ENCODE peak calls at places on chromosomes 2 and 18, in nine cellular contexts. One of them, this sample, is unnamed.

GRCh38 chr2:24203029-24203786 is 28.4 kb downstream of the FAM228A start:
- DNase-seq in caudate nucleus: no peak
- DNase-seq in tibial artery: no peak
- DNase-seq in gastrocnemius medialis: no peak
- DNase-seq in AG09309: no peak
- DNase-seq in endothelial cell of umbilical vein: no peak
- DNase-seq in RKO: no peak
- DNase-seq in mesenteric fat pad: no peak
- DNase-seq in astrocyte: no peak
- DNase-seq in this sample: no peak

GRCh38 chr2:38720613-38721241 is 30.4 kb downstream of the SRSF7 start:
- DNase-seq in AG09309: peak
- DNase-seq in caudate nucleus: peak
- DNase-seq in gastrocnemius medialis: peak
- DNase-seq in astrocyte: peak
- DNase-seq in tibial artery: peak
- DNase-seq in endothelial cell of umbilical vein: peak
- DNase-seq in mesenteric fat pad: no peak
- DNase-seq in RKO: no peak
- DNase-seq in this sample: peak

GRCh38 chr2:127158614-127159290 is 51.8 kb upstream of the BIN1 start:
- DNase-seq in tibial artery: no peak
- DNase-seq in mesenteric fat pad: peak
- DNase-seq in RKO: no peak
- DNase-seq in astrocyte: no peak
- DNase-seq in gastrocnemius medialis: peak
- DNase-seq in caudate nucleus: no peak
- DNase-seq in endothelial cell of umbilical vein: no peak
- DNase-seq in AG09309: no peak
- DNase-seq in this sample: no peak

GRCh38 chr2:37284386-37284785 is 40.2 kb downstream of the PRKD3 start:
- DNase-seq in astrocyte: no peak
- DNase-seq in AG09309: no peak
- DNase-seq in endothelial cell of umbilical vein: no peak
- DNase-seq in caudate nucleus: no peak
- DNase-seq in gastrocnemius medialis: no peak
- DNase-seq in tibial artery: no peak
- DNase-seq in mesenteric fat pad: no peak
- DNase-seq in RKO: no peak
- DNase-seq in this sample: no peak

GRCh38 chr2:25374411-25374810 is 32.7 kb upstream of the DNMT3A start:
- DNase-seq in RKO: no peak
- DNase-seq in endothelial cell of umbilical vein: no peak
- DNase-seq in AG09309: no peak
- DNase-seq in tibial artery: no peak
- DNase-seq in gastrocnemius medialis: no peak
- DNase-seq in caudate nucleus: no peak
- DNase-seq in mesenteric fat pad: peak
- DNase-seq in astrocyte: no peak
- DNase-seq in this sample: no peak

GRCh38 chr2:25362564-25363145 is 20.9 kb upstream of the DNMT3A start:
- DNase-seq in mesenteric fat pad: no peak
- DNase-seq in gastrocnemius medialis: no peak
- DNase-seq in tibial artery: no peak
- DNase-seq in endothelial cell of umbilical vein: no peak
- DNase-seq in caudate nucleus: no peak
- DNase-seq in RKO: no peak
- DNase-seq in AG09309: no peak
- DNase-seq in astrocyte: no peak
- DNase-seq in this sample: no peak

GRCh38 chr18:32333781-32334180 is 136.9 kb downstream of the GAREM1 start:
- DNase-seq in mesenteric fat pad: no peak
- DNase-seq in tibial artery: no peak
- DNase-seq in RKO: no peak
- DNase-seq in caudate nucleus: no peak
- DNase-seq in astrocyte: no peak
- DNase-seq in AG09309: no peak
- DNase-seq in gastrocnemius medialis: peak
- DNase-seq in endothelial cell of umbilical vein: no peak
- DNase-seq in this sample: no peak

GRCh38 chr2:36555789-36556188 is 42.2 kb downstream of the FEZ2 start:
- DNase-seq in mesenteric fat pad: no peak
- DNase-seq in tibial artery: no peak
- DNase-seq in gastrocnemius medialis: no peak
- DNase-seq in endothelial cell of umbilical vein: no peak
- DNase-seq in AG09309: no peak
- DNase-seq in astrocyte: no peak
- DNase-seq in caudate nucleus: no peak
- DNase-seq in RKO: peak
- DNase-seq in this sample: no peak

GRCh38 chr2:169734172-169734847 is 678 bp downstream of the KLHL23 start:
- DNase-seq in RKO: no peak
- DNase-seq in tibial artery: no peak
- DNase-seq in AG09309: no peak
- DNase-seq in gastrocnemius medialis: no peak
- DNase-seq in endothelial cell of umbilical vein: peak
- DNase-seq in caudate nucleus: no peak
- DNase-seq in mesenteric fat pad: no peak
- DNase-seq in astrocyte: no peak
- DNase-seq in this sample: peak

GRCh38 chr2:222410534-222410933 is 13.8 kb upstream of the SGPP2 start:
- DNase-seq in mesenteric fat pad: no peak
- DNase-seq in AG09309: no peak
- DNase-seq in gastrocnemius medialis: no peak
- DNase-seq in astrocyte: peak
- DNase-seq in RKO: no peak
- DNase-seq in caudate nucleus: no peak
- DNase-seq in endothelial cell of umbilical vein: no peak
- DNase-seq in tibial artery: no peak
- DNase-seq in this sample: peak

GRCh38 chr2:161130354-161130753 is 29.9 kb upstream of the TANK start:
- DNase-seq in tibial artery: no peak
- DNase-seq in endothelial cell of umbilical vein: no peak
- DNase-seq in mesenteric fat pad: no peak
- DNase-seq in RKO: no peak
- DNase-seq in astrocyte: no peak
- DNase-seq in gastrocnemius medialis: no peak
- DNase-seq in AG09309: no peak
- DNase-seq in caudate nucleus: no peak
- DNase-seq in this sample: no peak

GRCh38 chr2:241686649-241687425 is at the start of gene DTYMK:
- DNase-seq in AG09309: peak
- DNase-seq in astrocyte: peak
- DNase-seq in mesenteric fat pad: peak
- DNase-seq in tibial artery: peak
- DNase-seq in gastrocnemius medialis: peak
- DNase-seq in caudate nucleus: peak
- DNase-seq in RKO: peak
- DNase-seq in endothelial cell of umbilical vein: peak
- DNase-seq in this sample: peak

GRCh38 chr2:113219889-113220641 is 46.3 kb downstream of the PSD4 start:
- DNase-seq in gastrocnemius medialis: peak
- DNase-seq in astrocyte: no peak
- DNase-seq in mesenteric fat pad: no peak
- DNase-seq in AG09309: no peak
- DNase-seq in endothelial cell of umbilical vein: no peak
- DNase-seq in tibial artery: peak
- DNase-seq in caudate nucleus: no peak
- DNase-seq in RKO: no peak
- DNase-seq in this sample: peak

GRCh38 chr2:24082787-24083566 is 1.7 kb downstream of the TP53I3 start:
- DNase-seq in tibial artery: no peak
- DNase-seq in gastrocnemius medialis: no peak
- DNase-seq in mesenteric fat pad: no peak
- DNase-seq in endothelial cell of umbilical vein: no peak
- DNase-seq in AG09309: no peak
- DNase-seq in RKO: no peak
- DNase-seq in caudate nucleus: no peak
- DNase-seq in astrocyte: no peak
- DNase-seq in this sample: no peak

GRCh38 chr2:157194097-157194688 is 63.3 kb upstream of the GALNT5 start:
- DNase-seq in RKO: peak
- DNase-seq in tibial artery: no peak
- DNase-seq in endothelial cell of umbilical vein: peak
- DNase-seq in AG09309: peak
- DNase-seq in mesenteric fat pad: no peak
- DNase-seq in astrocyte: peak
- DNase-seq in caudate nucleus: no peak
- DNase-seq in gastrocnemius medialis: no peak
- DNase-seq in this sample: peak

GRCh38 chr2:164840458-164840929 is 1.1 kb downstream of the COBLL1 start:
- DNase-seq in endothelial cell of umbilical vein: peak
- DNase-seq in astrocyte: no peak
- DNase-seq in tibial artery: peak
- DNase-seq in caudate nucleus: no peak
- DNase-seq in RKO: no peak
- DNase-seq in mesenteric fat pad: peak
- DNase-seq in gastrocnemius medialis: no peak
- DNase-seq in AG09309: no peak
- DNase-seq in this sample: peak

GRCh38 chr2:111030271-111030891 is 90.3 kb upstream of the BCL2L11 start:
- DNase-seq in endothelial cell of umbilical vein: no peak
- DNase-seq in RKO: no peak
- DNase-seq in AG09309: no peak
- DNase-seq in mesenteric fat pad: peak
- DNase-seq in gastrocnemius medialis: no peak
- DNase-seq in astrocyte: no peak
- DNase-seq in caudate nucleus: no peak
- DNase-seq in tibial artery: no peak
- DNase-seq in this sample: no peak

GRCh38 chr18:35982404-35983114 is 10.1 kb downstream of the RMP24 start:
- DNase-seq in caudate nucleus: no peak
- DNase-seq in mesenteric fat pad: no peak
- DNase-seq in astrocyte: peak
- DNase-seq in RKO: no peak
- DNase-seq in AG09309: no peak
- DNase-seq in endothelial cell of umbilical vein: no peak
- DNase-seq in tibial artery: no peak
- DNase-seq in gastrocnemius medialis: no peak
- DNase-seq in this sample: no peak

GRCh38 chr2:182103531-182103930 is 117.9 kb downstream of the PPP1R1C start:
- DNase-seq in RKO: no peak
- DNase-seq in tibial artery: no peak
- DNase-seq in gastrocnemius medialis: no peak
- DNase-seq in caudate nucleus: no peak
- DNase-seq in endothelial cell of umbilical vein: peak
- DNase-seq in mesenteric fat pad: no peak
- DNase-seq in astrocyte: no peak
- DNase-seq in AG09309: no peak
- DNase-seq in this sample: no peak

GRCh38 chr2:230552181-230552580 is 136.2 kb downstream of the SP100 start:
- DNase-seq in endothelial cell of umbilical vein: no peak
- DNase-seq in AG09309: no peak
- DNase-seq in mesenteric fat pad: no peak
- DNase-seq in astrocyte: no peak
- DNase-seq in caudate nucleus: no peak
- DNase-seq in gastrocnemius medialis: no peak
- DNase-seq in RKO: no peak
- DNase-seq in tibial artery: no peak
- DNase-seq in this sample: no peak

This sample was measured in NCI-H226.